ENCODE peak calls at places on chromosomes 13 and 19, in six cellular contexts. C is ovary, B is neural progenitor cell, V is GM23248, Z is left ventricle myocardium inferior, E is lower lobe of right lung. O is an unnamed sample.

GRCh38 chr19:50678323-50678722 is 29.1 kb downstream of the C19orf81 start:
- DNase-seq in C (no peak), B (no peak), V (no peak), Z (no peak), E (no peak), O (no peak)

GRCh38 chr13:22703601-22704209 is 477.1 kb upstream of the SGCG start:
- DNase-seq in C (no peak), B (no peak), V (no peak), Z (no peak), E (no peak), O (no peak)

GRCh38 chr13:60453490-60453889 is 56.5 kb downstream of the TDRD3 start:
- DNase-seq in C (no peak), B (peak; percentile 19), V (peak; percentile 57), Z (no peak), E (no peak), O (no peak)

GRCh38 chr13:43360911-43361605 is 337.7 kb downstream of the DNAJC15 start:
- DNase-seq in C (no peak), B (no peak), V (no peak), Z (no peak), E (no peak), O (peak; percentile 53)

GRCh38 chr19:5966215-5966614 is 11.7 kb downstream of the RANBP3 start:
- DNase-seq in C (no peak), B (no peak), V (peak; percentile 86), Z (no peak), E (no peak), O (peak; percentile 59)

GRCh38 chr19:10829967-10830366 is 6.0 kb downstream of the TMED1 start:
- DNase-seq in C (no peak), B (no peak), V (no peak), Z (no peak), E (no peak), O (no peak)

GRCh38 chr19:19514881-19515763 is at the start of gene TSSK6:
- DNase-seq in C (peak; percentile 44), B (no peak), V (no peak), Z (no peak), E (no peak), O (no peak)

GRCh38 chr13:37929308-37929707 is 59.7 kb upstream of the TRPC4 start:
- DNase-seq in C (no peak), B (peak; percentile 22), V (no peak), Z (no peak), E (no peak), O (no peak)

GRCh38 chr13:51826606-51827005 is 18.4 kb downstream of the TMEM272 start:
- DNase-seq in C (no peak), B (no peak), V (peak; percentile 17), Z (peak; percentile 71), E (no peak), O (peak; percentile 58)

GRCh38 chr13:26600345-26600761 is 42.9 kb downstream of the WASF3 start:
- DNase-seq in C (no peak), B (no peak), V (peak; percentile 77), Z (no peak), E (no peak), O (peak; percentile 10)

GRCh38 chr19:53904909-53905308 is 4.2 kb upstream of the CACNG7 start:
- DNase-seq in C (no peak), B (no peak), V (no peak), Z (no peak), E (no peak), O (no peak)

GRCh38 chr19:28694812-28695211 is 518.1 kb downstream of the UQCRFS1 start:
- DNase-seq in C (no peak), B (no peak), V (no peak), Z (no peak), E (no peak), O (no peak)

GRCh38 chr19:10888421-10888866 is 17.1 kb downstream of the CARM1 start:
- DNase-seq in C (no peak), B (peak; percentile 73), V (no peak), Z (no peak), E (no peak), O (peak; percentile 14)

GRCh38 chr13:37995052-37995451 is 125.5 kb upstream of the TRPC4 start:
- DNase-seq in C (no peak), B (peak; percentile 59), V (peak; percentile 8), Z (no peak), E (no peak), O (no peak)

GRCh38 chr19:1261512-1261862 is 7.6 kb upstream of the CIRBP start:
- DNase-seq in C (no peak), B (peak; percentile 81), V (peak; percentile 63), Z (no peak), E (peak; percentile 61), O (no peak)

GRCh38 chr19:10105241-10106099 is 692 bp upstream of the PPAN start:
- DNase-seq in C (peak; percentile 36), B (no peak), V (peak; percentile 38), Z (no peak), E (no peak), O (no peak)

GRCh38 chr13:71493189-71493588 is 373.8 kb downstream of the DACH1 start:
- DNase-seq in C (no peak), B (no peak), V (no peak), Z (no peak), E (no peak), O (peak; percentile 19)

GRCh38 chr13:100235311-100235901 is 146.5 kb downstream of the PCCA start:
- DNase-seq in C (no peak), B (peak; percentile 59), V (peak; percentile 71), Z (no peak), E (no peak), O (peak; percentile 44)

GRCh38 chr19:16295071-16295470 is 29.6 kb upstream of the KLF2 start:
- DNase-seq in C (peak; percentile 58), B (no peak), V (peak; percentile 27), Z (no peak), E (no peak), O (peak; percentile 33)

GRCh38 chr19:4744451-4745170 is 21.0 kb upstream of the DPP9 start:
- DNase-seq in C (peak; percentile 80), B (no peak), V (peak; percentile 97), Z (no peak), E (no peak), O (no peak)

GRCh38 chr13:102369303-102369702 is 32.5 kb downstream of the FGF14 start:
- DNase-seq in C (no peak), B (no peak), V (no peak), Z (no peak), E (no peak), O (no peak)

DNA sequence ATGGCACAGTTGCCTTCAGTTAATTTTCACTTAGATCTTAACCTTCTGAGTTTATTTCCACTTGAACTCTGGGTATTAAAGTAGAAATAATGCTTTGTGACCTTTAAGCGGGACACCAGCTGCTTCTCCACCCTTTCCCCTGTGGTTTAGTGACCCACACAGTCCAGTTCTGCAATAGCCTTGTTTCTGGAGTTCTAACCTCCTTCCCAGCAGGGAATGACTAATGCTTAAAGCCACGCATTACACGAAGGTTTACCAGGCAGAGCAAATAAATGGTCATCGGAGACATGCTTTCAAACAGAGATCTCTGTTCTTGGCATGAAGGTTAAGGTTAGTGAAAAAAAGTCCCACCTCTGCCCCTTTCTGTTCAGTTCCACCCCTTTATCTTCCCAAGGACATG is 25.3 kb upstream of the MEDAG start:
- DNase-seq in C (no peak), B (no peak), V (peak; percentile 95), Z (no peak), E (no peak), O (peak; percentile 84)
- H3K27ac ChIP-seq in C (no peak overlapping the region), B (no peak overlapping the region), V (peak overlapping the region; percentile 97), Z (peak overlapping the region; percentile 63), E (peak overlapping the region; percentile 19), O (no peak overlapping the region)

DNA sequence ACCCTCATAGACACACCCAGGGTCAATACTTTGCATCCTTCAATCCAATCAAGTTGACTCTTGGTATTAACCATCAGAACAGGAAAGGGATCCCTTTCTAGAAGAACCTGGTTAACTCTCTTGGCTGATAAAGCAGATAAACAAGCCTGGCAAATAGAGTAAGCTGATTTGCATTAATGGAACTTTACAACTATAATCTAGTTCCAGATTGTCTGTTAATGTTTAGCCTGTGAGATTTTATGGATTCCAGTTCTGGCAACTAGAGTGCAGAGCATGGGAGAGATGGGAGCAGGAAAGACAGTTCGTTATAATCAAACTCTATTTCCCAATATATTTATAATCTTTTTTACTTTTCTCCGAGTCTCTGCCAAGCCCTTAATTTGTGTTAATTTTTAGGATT is 272.6 kb upstream of the KLHL1 start:
- DNase-seq in C (no peak), B (no peak), V (no peak), Z (no peak), E (no peak), O (no peak)
- H3K27ac ChIP-seq in C (no peak overlapping the region), B (no peak overlapping the region), V (no peak overlapping the region), Z (no peak overlapping the region), E (no peak overlapping the region), O (no peak overlapping the region)

GRCh38 chr19:51737924-51738323 is 13.8 kb downstream of the FPR1 start:
- DNase-seq in C (no peak), B (no peak), V (no peak), Z (no peak), E (no peak), O (no peak)

GRCh38 chr19:51735759-51736449 is 12.1 kb upstream of the HAS1 start:
- DNase-seq in C (no peak), B (no peak), V (peak; percentile 66), Z (peak; percentile 31), E (peak; percentile 87), O (no peak)

GRCh38 chr19:51740356-51740755 is 11.3 kb downstream of the FPR1 start:
- DNase-seq in C (no peak), B (no peak), V (no peak), Z (no peak), E (no peak), O (no peak)

GRCh38 chr19:51742736-51743288 is 8.9 kb downstream of the FPR1 start:
- DNase-seq in C (no peak), B (no peak), V (peak; percentile 54), Z (no peak), E (no peak), O (no peak)

DNA sequence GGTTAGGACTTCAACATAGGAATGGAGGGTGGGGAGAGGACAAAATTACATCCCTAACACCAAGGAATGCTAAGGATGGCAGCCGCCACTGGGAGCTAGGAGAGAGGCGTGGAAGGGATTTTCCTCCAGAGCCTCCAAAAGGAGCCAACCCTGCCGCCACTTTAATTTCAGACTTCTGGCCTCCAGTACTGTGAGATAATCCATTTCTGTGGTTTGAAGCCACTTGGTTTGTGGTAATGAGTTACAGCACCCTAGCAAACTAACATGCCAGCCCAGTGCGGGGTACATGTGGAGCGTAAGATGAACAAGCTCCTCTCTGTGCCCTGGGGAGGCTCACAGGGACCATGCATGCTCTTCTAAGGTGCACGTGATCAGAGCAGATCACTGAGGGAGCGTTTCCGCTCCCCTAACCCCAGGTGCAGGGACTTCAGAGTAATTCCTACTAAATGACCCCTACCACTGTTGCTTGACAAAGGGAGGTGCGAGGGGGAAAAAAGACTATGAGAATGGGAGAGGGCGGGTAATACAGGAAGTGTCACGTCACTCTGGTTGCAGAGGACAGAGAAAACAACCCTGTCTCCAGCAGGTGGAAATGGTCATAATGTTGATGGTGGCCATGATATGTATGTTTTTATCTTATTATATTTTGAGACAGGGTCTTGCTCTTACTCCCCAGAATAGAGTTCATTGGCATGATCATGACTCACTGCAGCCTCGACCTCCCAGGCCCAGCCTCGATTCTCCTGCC is 12.0 kb downstream of the FPR1 start:
- DNase-seq in C (no peak), B (no peak), V (peak; percentile 16), Z (no peak), E (no peak), O (no peak)
- H3K27ac ChIP-seq in C (no peak overlapping the region), B (no peak overlapping the region), V (no peak overlapping the region), Z (no peak overlapping the region), E (no peak overlapping the region), O (no peak overlapping the region)

GRCh38 chr19:17943284-17944221 is 10.7 kb downstream of the CCDC124 start:
- DNase-seq in C (peak; percentile 49), B (no peak), V (no peak), Z (peak; percentile 17), E (no peak), O (peak; percentile 18)
- H3K27ac ChIP-seq in C (no peak overlapping the region), B (no peak overlapping the region), V (no peak overlapping the region), Z (no peak overlapping the region), E (no peak overlapping the region), O (no peak overlapping the region)

O was measured in cardiac muscle cell.